ENCODE peak calls at places on chromosomes 4 and X, in eight cellular contexts. O is osteocyte; D is substantia nigra; U is HFF-Myc; N is NB4; Y is NCI-H2081 treated with DMSO at 0.1 percent for 48 hours; V is non-pigmented ciliary epithelial cell; K is activated CD4-positive, alpha-beta T cell treated with anti-CD3 and anti-CD28 coated beads, Interleukin-2, amount 50 U/mL, for 4 hours. C is an unnamed sample.

GRCh38 chr4:48944659-48945290 is 38.2 kb upstream of the OCIAD2 start:
- DNase-seq in O (no peak), D (no peak), U (no peak), N (peak), Y (no peak), V (no peak), K (peak), C (no peak)

GRCh38 chrX:103776586-103776985 is at the start of gene PLP1:
- DNase-seq in O (no peak), D (no peak), U (no peak), N (no peak), Y (no peak), V (no peak), K (no peak), C (no peak)

GRCh38 chr4:1609901-1610790 is 74.0 kb downstream of the FAM53A start:
- DNase-seq in O (no peak), D (no peak), U (no peak), N (no peak), Y (no peak), V (no peak), K (no peak), C (no peak)

GRCh38 chr4:6777636-6778281 is 4.8 kb upstream of the KIAA0232 start:
- DNase-seq in O (no peak), D (no peak), U (no peak), N (peak), Y (no peak), V (no peak), K (no peak), C (no peak)

GRCh38 chr4:159444668-159445067 is 341.8 kb downstream of the RAPGEF2 start:
- DNase-seq in O (no peak), D (no peak), U (no peak), N (peak), Y (no peak), V (no peak), K (no peak), C (no peak)

GRCh38 chrX:100593142-100593541 is 8.4 kb downstream of the TNMD start:
- DNase-seq in O (no peak), D (no peak), U (no peak), N (no peak), Y (no peak), V (no peak), K (no peak), C (no peak)

GRCh38 chrX:71665747-71666146 is 1.6 kb upstream of the LOC101059915 start:
- DNase-seq in O (no peak), D (no peak), U (no peak), N (no peak), Y (no peak), V (no peak), K (no peak), C (no peak)

GRCh38 chr4:145266881-145267280 is 86.5 kb upstream of the OTUD4 start:
- DNase-seq in O (no peak), D (no peak), U (no peak), N (no peak), Y (no peak), V (no peak), K (no peak), C (no peak)

GRCh38 chr4:56786955-56787354 is 34.5 kb downstream of the SPINK2 start:
- DNase-seq in O (no peak), D (no peak), U (peak), N (no peak), Y (peak), V (peak), K (no peak), C (no peak)

GRCh38 chrX:133810925-133811324 is 174.5 kb downstream of the GPC3 start:
- DNase-seq in O (no peak), D (no peak), U (no peak), N (no peak), Y (no peak), V (no peak), K (no peak), C (no peak)

GRCh38 chrX:102654696-102655095 is 3.4 kb downstream of the GPRASP1 start:
- DNase-seq in O (no peak), D (no peak), U (no peak), N (no peak), Y (no peak), V (no peak), K (no peak), C (no peak)

GRCh38 chr4:26238782-26239647 is 81.8 kb upstream of the RBPJ start:
- DNase-seq in O (no peak), D (no peak), U (no peak), N (no peak), Y (peak), V (peak), K (no peak), C (no peak)

GRCh38 chr4:110112056-110112455 is 86.4 kb downstream of the ELOVL6 start:
- DNase-seq in O (no peak), D (no peak), U (no peak), N (no peak), Y (no peak), V (no peak), K (no peak), C (no peak)

GRCh38 chr4:74897390-74897789 is 35.5 kb upstream of the PARM1 start:
- DNase-seq in O (no peak), D (no peak), U (no peak), N (no peak), Y (no peak), V (no peak), K (no peak), C (no peak)

GRCh38 chr4:44908565-44908964 is 182.2 kb upstream of the GNPDA2 start:
- DNase-seq in O (no peak), D (no peak), U (no peak), N (no peak), Y (no peak), V (no peak), K (no peak), C (no peak)

GRCh38 chrX:17803449-17803848 is 57.6 kb downstream of the RAI2 start:
- DNase-seq in O (no peak), D (no peak), U (no peak), N (no peak), Y (no peak), V (no peak), K (no peak), C (no peak)

GRCh38 chr4:71689822-71690221 is 94.1 kb downstream of the GC start:
- DNase-seq in O (no peak), D (no peak), U (no peak), N (no peak), Y (no peak), V (no peak), K (no peak), C (no peak)

GRCh38 chrX:152600853-152601635 is 36.7 kb upstream of the GABRQ start:
- DNase-seq in O (no peak), D (no peak), U (no peak), N (no peak), Y (no peak), V (no peak), K (no peak), C (no peak)

GRCh38 chrX:34218063-34218462 is 85.9 kb upstream of the FAM47A start:
- DNase-seq in O (no peak), D (no peak), U (no peak), N (peak), Y (no peak), V (no peak), K (no peak), C (no peak)

GRCh38 chr4:130849985-130850632 is 1754.2 kb downstream of the C4orf33 start:
- DNase-seq in O (no peak), D (no peak), U (no peak), N (no peak), Y (no peak), V (peak), K (no peak), C (no peak)

GRCh38 chr4:19382993-19383392 is 868.7 kb upstream of the SLIT2 start:
- DNase-seq in O (no peak), D (no peak), U (peak), N (no peak), Y (no peak), V (no peak), K (no peak), C (no peak)

GRCh38 chr4:153497988-153498967 is 32.1 kb downstream of the TMEM131L start:
- DNase-seq in O (no peak), D (no peak), U (no peak), N (no peak), Y (no peak), V (peak), K (no peak), C (no peak)

GRCh38 chr4:159238631-159239030 is 135.8 kb downstream of the RAPGEF2 start:
- DNase-seq in O (no peak), D (no peak), U (no peak), N (no peak), Y (no peak), V (no peak), K (no peak), C (no peak)

GRCh38 chrX:103845165-103845653 is 13.2 kb upstream of the RAB9B start:
- DNase-seq in O (peak), D (peak), U (peak), N (peak), Y (no peak), V (peak), K (peak), C (peak)

GRCh38 chr4:106444557-106444956 is 76.0 kb upstream of the GIMD1 start:
- DNase-seq in O (no peak), D (no peak), U (peak), N (no peak), Y (no peak), V (no peak), K (no peak), C (no peak)

GRCh38 chr4:23754688-23755087 is 135.2 kb downstream of the PPARGC1A start:
- DNase-seq in O (no peak), D (no peak), U (no peak), N (no peak), Y (no peak), V (no peak), K (no peak), C (no peak)

GRCh38 chrX:132181364-132181763 is 37.9 kb downstream of the RAP2C start:
- DNase-seq in O (no peak), D (no peak), U (no peak), N (no peak), Y (no peak), V (no peak), K (no peak), C (no peak)

GRCh38 chrX:3815896-3816664 is 102.6 kb upstream of the PRKX start:
- DNase-seq in O (peak), D (peak), U (no peak), N (peak), Y (no peak), V (no peak), K (peak), C (peak)

GRCh38 chrX:129661369-129661768 is 6.6 kb upstream of the APLN start:
- DNase-seq in O (no peak), D (no peak), U (no peak), N (no peak), Y (no peak), V (no peak), K (no peak), C (no peak)

GRCh38 chrX:22533898-22534297 is 261.2 kb downstream of the CBLL2 start:
- DNase-seq in O (no peak), D (no peak), U (no peak), N (peak), Y (no peak), V (no peak), K (no peak), C (no peak)

GRCh38 chrX:78652971-78653822 is 5.9 kb downstream of the RTL3 start:
- DNase-seq in O (no peak), D (no peak), U (peak), N (peak), Y (no peak), V (no peak), K (no peak), C (peak)

GRCh38 chr4:100008048-100008447 is 58.0 kb upstream of the H2AZ1 start:
- DNase-seq in O (no peak), D (no peak), U (no peak), N (no peak), Y (no peak), V (peak), K (no peak), C (no peak)

GRCh38 chr4:182139481-182139880 is 103.7 kb upstream of the TENM3 start:
- DNase-seq in O (no peak), D (no peak), U (no peak), N (no peak), Y (no peak), V (no peak), K (no peak), C (peak)